ENCODE peak calls at places on chromosomes 6 and 20, in eight cellular contexts. One of them, this sample, is unnamed.

GRCh38 chr20:57938158-57939108 is 228.6 kb upstream of the PMEPA1 start:
- DNase-seq in kidney glomerular epithelial cell: no peak
- DNase-seq in activated naive CD8-positive, alpha-beta T cell treated with anti-CD3 and anti-CD28 coated beads, Interleukin-2, amount 50 U/mL, for 16 hours: no peak
- DNase-seq in NCI-H2171: no peak
- DNase-seq in brain microvascular endothelial cell: peak
- DNase-seq in hippocampal formation: no peak
- DNase-seq in HTR-8/SVneo: no peak
- DNase-seq in mesothelial cell of epicardium: no peak
- DNase-seq in this sample: no peak

GRCh38 chr6:112149719-112150263 is 62.4 kb downstream of the FAM229B start:
- DNase-seq in kidney glomerular epithelial cell: no peak
- DNase-seq in activated naive CD8-positive, alpha-beta T cell treated with anti-CD3 and anti-CD28 coated beads, Interleukin-2, amount 50 U/mL, for 16 hours: no peak
- DNase-seq in NCI-H2171: peak
- DNase-seq in brain microvascular endothelial cell: no peak
- DNase-seq in hippocampal formation: no peak
- DNase-seq in HTR-8/SVneo: no peak
- DNase-seq in mesothelial cell of epicardium: no peak
- DNase-seq in this sample: no peak

GRCh38 chr20:51335329-51335841 is 207.1 kb downstream of the NFATC2 start:
- DNase-seq in kidney glomerular epithelial cell: peak
- DNase-seq in activated naive CD8-positive, alpha-beta T cell treated with anti-CD3 and anti-CD28 coated beads, Interleukin-2, amount 50 U/mL, for 16 hours: no peak
- DNase-seq in NCI-H2171: no peak
- DNase-seq in brain microvascular endothelial cell: peak
- DNase-seq in hippocampal formation: no peak
- DNase-seq in HTR-8/SVneo: peak
- DNase-seq in mesothelial cell of epicardium: no peak
- DNase-seq in this sample: peak

GRCh38 chr6:147287869-147288271 is 83.7 kb downstream of the STXBP5 start:
- DNase-seq in kidney glomerular epithelial cell: peak
- DNase-seq in activated naive CD8-positive, alpha-beta T cell treated with anti-CD3 and anti-CD28 coated beads, Interleukin-2, amount 50 U/mL, for 16 hours: no peak
- DNase-seq in NCI-H2171: no peak
- DNase-seq in brain microvascular endothelial cell: peak
- DNase-seq in hippocampal formation: no peak
- DNase-seq in HTR-8/SVneo: peak
- DNase-seq in mesothelial cell of epicardium: no peak
- DNase-seq in this sample: no peak

GRCh38 chr6:144334150-144334708 is 49.1 kb downstream of the UTRN start:
- DNase-seq in kidney glomerular epithelial cell: no peak
- DNase-seq in activated naive CD8-positive, alpha-beta T cell treated with anti-CD3 and anti-CD28 coated beads, Interleukin-2, amount 50 U/mL, for 16 hours: peak
- DNase-seq in NCI-H2171: no peak
- DNase-seq in brain microvascular endothelial cell: no peak
- DNase-seq in hippocampal formation: no peak
- DNase-seq in HTR-8/SVneo: no peak
- DNase-seq in mesothelial cell of epicardium: no peak
- DNase-seq in this sample: no peak

GRCh38 chr6:170269151-170269872 is 21.6 kb downstream of the DLL1 start:
- DNase-seq in kidney glomerular epithelial cell: no peak
- DNase-seq in activated naive CD8-positive, alpha-beta T cell treated with anti-CD3 and anti-CD28 coated beads, Interleukin-2, amount 50 U/mL, for 16 hours: no peak
- DNase-seq in NCI-H2171: peak
- DNase-seq in brain microvascular endothelial cell: no peak
- DNase-seq in hippocampal formation: no peak
- DNase-seq in HTR-8/SVneo: no peak
- DNase-seq in mesothelial cell of epicardium: no peak
- DNase-seq in this sample: no peak

GRCh38 chr6:43770417-43771209 is 602 bp downstream of the VEGFA start:
- DNase-seq in kidney glomerular epithelial cell: peak
- DNase-seq in activated naive CD8-positive, alpha-beta T cell treated with anti-CD3 and anti-CD28 coated beads, Interleukin-2, amount 50 U/mL, for 16 hours: no peak
- DNase-seq in NCI-H2171: no peak
- DNase-seq in brain microvascular endothelial cell: peak
- DNase-seq in hippocampal formation: peak
- DNase-seq in HTR-8/SVneo: no peak
- DNase-seq in mesothelial cell of epicardium: peak
- DNase-seq in this sample: no peak

GRCh38 chr20:33423141-33423834 is 20.3 kb downstream of the SNTA1 start:
- DNase-seq in kidney glomerular epithelial cell: no peak
- DNase-seq in activated naive CD8-positive, alpha-beta T cell treated with anti-CD3 and anti-CD28 coated beads, Interleukin-2, amount 50 U/mL, for 16 hours: no peak
- DNase-seq in NCI-H2171: no peak
- DNase-seq in brain microvascular endothelial cell: peak
- DNase-seq in hippocampal formation: no peak
- DNase-seq in HTR-8/SVneo: no peak
- DNase-seq in mesothelial cell of epicardium: no peak
- DNase-seq in this sample: no peak

GRCh38 chr6:49336514-49337131 is 126.4 kb downstream of the MMUT start:
- DNase-seq in kidney glomerular epithelial cell: peak
- DNase-seq in activated naive CD8-positive, alpha-beta T cell treated with anti-CD3 and anti-CD28 coated beads, Interleukin-2, amount 50 U/mL, for 16 hours: no peak
- DNase-seq in NCI-H2171: no peak
- DNase-seq in brain microvascular endothelial cell: peak
- DNase-seq in hippocampal formation: no peak
- DNase-seq in HTR-8/SVneo: no peak
- DNase-seq in mesothelial cell of epicardium: no peak
- DNase-seq in this sample: peak

GRCh38 chr6:143262859-143263258 is 187.6 kb downstream of the ADAT2 start:
- DNase-seq in kidney glomerular epithelial cell: no peak
- DNase-seq in activated naive CD8-positive, alpha-beta T cell treated with anti-CD3 and anti-CD28 coated beads, Interleukin-2, amount 50 U/mL, for 16 hours: no peak
- DNase-seq in NCI-H2171: no peak
- DNase-seq in brain microvascular endothelial cell: no peak
- DNase-seq in hippocampal formation: no peak
- DNase-seq in HTR-8/SVneo: no peak
- DNase-seq in mesothelial cell of epicardium: no peak
- DNase-seq in this sample: no peak

GRCh38 chr20:53828673-53829085 is 235.0 kb upstream of the ZNF217 start:
- DNase-seq in kidney glomerular epithelial cell: peak
- DNase-seq in activated naive CD8-positive, alpha-beta T cell treated with anti-CD3 and anti-CD28 coated beads, Interleukin-2, amount 50 U/mL, for 16 hours: no peak
- DNase-seq in NCI-H2171: peak
- DNase-seq in brain microvascular endothelial cell: peak
- DNase-seq in hippocampal formation: no peak
- DNase-seq in HTR-8/SVneo: peak
- DNase-seq in mesothelial cell of epicardium: no peak
- DNase-seq in this sample: no peak

GRCh38 chr6:102907181-102907580 is 1513.7 kb downstream of the GRIK2 start:
- DNase-seq in kidney glomerular epithelial cell: no peak
- DNase-seq in activated naive CD8-positive, alpha-beta T cell treated with anti-CD3 and anti-CD28 coated beads, Interleukin-2, amount 50 U/mL, for 16 hours: no peak
- DNase-seq in NCI-H2171: no peak
- DNase-seq in brain microvascular endothelial cell: no peak
- DNase-seq in hippocampal formation: no peak
- DNase-seq in HTR-8/SVneo: no peak
- DNase-seq in mesothelial cell of epicardium: no peak
- DNase-seq in this sample: no peak

GRCh38 chr20:63427724-63428330 is 44.6 kb downstream of the KCNQ2 start:
- DNase-seq in kidney glomerular epithelial cell: no peak
- DNase-seq in activated naive CD8-positive, alpha-beta T cell treated with anti-CD3 and anti-CD28 coated beads, Interleukin-2, amount 50 U/mL, for 16 hours: no peak
- DNase-seq in NCI-H2171: no peak
- DNase-seq in brain microvascular endothelial cell: no peak
- DNase-seq in hippocampal formation: no peak
- DNase-seq in HTR-8/SVneo: no peak
- DNase-seq in mesothelial cell of epicardium: no peak
- DNase-seq in this sample: no peak

GRCh38 chr20:43916875-43917371 is 2.3 kb downstream of the TOX2 start:
- DNase-seq in kidney glomerular epithelial cell: no peak
- DNase-seq in activated naive CD8-positive, alpha-beta T cell treated with anti-CD3 and anti-CD28 coated beads, Interleukin-2, amount 50 U/mL, for 16 hours: no peak
- DNase-seq in NCI-H2171: no peak
- DNase-seq in brain microvascular endothelial cell: no peak
- DNase-seq in hippocampal formation: no peak
- DNase-seq in HTR-8/SVneo: no peak
- DNase-seq in mesothelial cell of epicardium: no peak
- DNase-seq in this sample: no peak

GRCh38 chr6:110595112-110595511 is 118.7 kb upstream of the SLC22A16 start:
- DNase-seq in kidney glomerular epithelial cell: no peak
- DNase-seq in activated naive CD8-positive, alpha-beta T cell treated with anti-CD3 and anti-CD28 coated beads, Interleukin-2, amount 50 U/mL, for 16 hours: no peak
- DNase-seq in NCI-H2171: no peak
- DNase-seq in brain microvascular endothelial cell: no peak
- DNase-seq in hippocampal formation: no peak
- DNase-seq in HTR-8/SVneo: no peak
- DNase-seq in mesothelial cell of epicardium: no peak
- DNase-seq in this sample: no peak

GRCh38 chr6:155523821-155524238 is 68.2 kb upstream of the NOX3 start:
- DNase-seq in kidney glomerular epithelial cell: no peak
- DNase-seq in activated naive CD8-positive, alpha-beta T cell treated with anti-CD3 and anti-CD28 coated beads, Interleukin-2, amount 50 U/mL, for 16 hours: no peak
- DNase-seq in NCI-H2171: no peak
- DNase-seq in brain microvascular endothelial cell: no peak
- DNase-seq in hippocampal formation: no peak
- DNase-seq in HTR-8/SVneo: no peak
- DNase-seq in mesothelial cell of epicardium: no peak
- DNase-seq in this sample: no peak

GRCh38 chr6:148758492-148758891 is 11.7 kb downstream of the UST start:
- DNase-seq in kidney glomerular epithelial cell: no peak
- DNase-seq in activated naive CD8-positive, alpha-beta T cell treated with anti-CD3 and anti-CD28 coated beads, Interleukin-2, amount 50 U/mL, for 16 hours: no peak
- DNase-seq in NCI-H2171: no peak
- DNase-seq in brain microvascular endothelial cell: no peak
- DNase-seq in hippocampal formation: peak
- DNase-seq in HTR-8/SVneo: no peak
- DNase-seq in mesothelial cell of epicardium: no peak
- DNase-seq in this sample: no peak

GRCh38 chr20:38113401-38114325 is 51.4 kb downstream of the TGM2 start:
- DNase-seq in kidney glomerular epithelial cell: no peak
- DNase-seq in activated naive CD8-positive, alpha-beta T cell treated with anti-CD3 and anti-CD28 coated beads, Interleukin-2, amount 50 U/mL, for 16 hours: no peak
- DNase-seq in NCI-H2171: no peak
- DNase-seq in brain microvascular endothelial cell: peak
- DNase-seq in hippocampal formation: no peak
- DNase-seq in HTR-8/SVneo: peak
- DNase-seq in mesothelial cell of epicardium: no peak
- DNase-seq in this sample: no peak

GRCh38 chr20:56352656-56353055 is 6.1 kb upstream of the FAM210B start:
- DNase-seq in kidney glomerular epithelial cell: no peak
- DNase-seq in activated naive CD8-positive, alpha-beta T cell treated with anti-CD3 and anti-CD28 coated beads, Interleukin-2, amount 50 U/mL, for 16 hours: no peak
- DNase-seq in NCI-H2171: no peak
- DNase-seq in brain microvascular endothelial cell: no peak
- DNase-seq in hippocampal formation: no peak
- DNase-seq in HTR-8/SVneo: no peak
- DNase-seq in mesothelial cell of epicardium: no peak
- DNase-seq in this sample: no peak

GRCh38 chr20:10481671-10482070 is 46.6 kb downstream of the SLX4IP start:
- DNase-seq in kidney glomerular epithelial cell: no peak
- DNase-seq in activated naive CD8-positive, alpha-beta T cell treated with anti-CD3 and anti-CD28 coated beads, Interleukin-2, amount 50 U/mL, for 16 hours: no peak
- DNase-seq in NCI-H2171: no peak
- DNase-seq in brain microvascular endothelial cell: no peak
- DNase-seq in hippocampal formation: no peak
- DNase-seq in HTR-8/SVneo: no peak
- DNase-seq in mesothelial cell of epicardium: no peak
- DNase-seq in this sample: no peak

GRCh38 chr6:85285146-85285545 is 164.7 kb upstream of the NT5E start:
- DNase-seq in kidney glomerular epithelial cell: no peak
- DNase-seq in activated naive CD8-positive, alpha-beta T cell treated with anti-CD3 and anti-CD28 coated beads, Interleukin-2, amount 50 U/mL, for 16 hours: no peak
- DNase-seq in NCI-H2171: no peak
- DNase-seq in brain microvascular endothelial cell: no peak
- DNase-seq in hippocampal formation: no peak
- DNase-seq in HTR-8/SVneo: no peak
- DNase-seq in mesothelial cell of epicardium: no peak
- DNase-seq in this sample: no peak

GRCh38 chr20:13022401-13023170 is 13.8 kb downstream of the SPTLC3 start:
- DNase-seq in kidney glomerular epithelial cell: peak
- DNase-seq in activated naive CD8-positive, alpha-beta T cell treated with anti-CD3 and anti-CD28 coated beads, Interleukin-2, amount 50 U/mL, for 16 hours: no peak
- DNase-seq in NCI-H2171: no peak
- DNase-seq in brain microvascular endothelial cell: peak
- DNase-seq in hippocampal formation: no peak
- DNase-seq in HTR-8/SVneo: no peak
- DNase-seq in mesothelial cell of epicardium: no peak
- DNase-seq in this sample: no peak

GRCh38 chr20:1761116-1761515 is 103.5 kb upstream of the SIRPG start:
- DNase-seq in kidney glomerular epithelial cell: peak
- DNase-seq in activated naive CD8-positive, alpha-beta T cell treated with anti-CD3 and anti-CD28 coated beads, Interleukin-2, amount 50 U/mL, for 16 hours: no peak
- DNase-seq in NCI-H2171: no peak
- DNase-seq in brain microvascular endothelial cell: peak
- DNase-seq in hippocampal formation: no peak
- DNase-seq in HTR-8/SVneo: peak
- DNase-seq in mesothelial cell of epicardium: no peak
- DNase-seq in this sample: peak

GRCh38 chr6:52551483-52552277 is 25.2 kb downstream of the TRAM2 start:
- DNase-seq in kidney glomerular epithelial cell: peak
- DNase-seq in activated naive CD8-positive, alpha-beta T cell treated with anti-CD3 and anti-CD28 coated beads, Interleukin-2, amount 50 U/mL, for 16 hours: no peak
- DNase-seq in NCI-H2171: peak
- DNase-seq in brain microvascular endothelial cell: peak
- DNase-seq in hippocampal formation: no peak
- DNase-seq in HTR-8/SVneo: peak
- DNase-seq in mesothelial cell of epicardium: no peak
- DNase-seq in this sample: no peak

GRCh38 chr6:33735201-33735600 is 11.5 kb downstream of the IP6K3 start:
- DNase-seq in kidney glomerular epithelial cell: no peak
- DNase-seq in activated naive CD8-positive, alpha-beta T cell treated with anti-CD3 and anti-CD28 coated beads, Interleukin-2, amount 50 U/mL, for 16 hours: no peak
- DNase-seq in NCI-H2171: no peak
- DNase-seq in brain microvascular endothelial cell: no peak
- DNase-seq in hippocampal formation: no peak
- DNase-seq in HTR-8/SVneo: no peak
- DNase-seq in mesothelial cell of epicardium: no peak
- DNase-seq in this sample: no peak

GRCh38 chr20:3922223-3922982 is 33.2 kb downstream of the PANK2 start:
- DNase-seq in kidney glomerular epithelial cell: no peak
- DNase-seq in activated naive CD8-positive, alpha-beta T cell treated with anti-CD3 and anti-CD28 coated beads, Interleukin-2, amount 50 U/mL, for 16 hours: no peak
- DNase-seq in NCI-H2171: no peak
- DNase-seq in brain microvascular endothelial cell: no peak
- DNase-seq in hippocampal formation: no peak
- DNase-seq in HTR-8/SVneo: no peak
- DNase-seq in mesothelial cell of epicardium: no peak
- DNase-seq in this sample: no peak

GRCh38 chr6:3999800-4000661 is 78.9 kb downstream of the FAM217A start:
- DNase-seq in kidney glomerular epithelial cell: no peak
- DNase-seq in activated naive CD8-positive, alpha-beta T cell treated with anti-CD3 and anti-CD28 coated beads, Interleukin-2, amount 50 U/mL, for 16 hours: no peak
- DNase-seq in NCI-H2171: no peak
- DNase-seq in brain microvascular endothelial cell: no peak
- DNase-seq in hippocampal formation: no peak
- DNase-seq in HTR-8/SVneo: no peak
- DNase-seq in mesothelial cell of epicardium: no peak
- DNase-seq in this sample: no peak

GRCh38 chr6:8375916-8376315 is 59.4 kb downstream of the SLC35B3 start:
- DNase-seq in kidney glomerular epithelial cell: no peak
- DNase-seq in activated naive CD8-positive, alpha-beta T cell treated with anti-CD3 and anti-CD28 coated beads, Interleukin-2, amount 50 U/mL, for 16 hours: no peak
- DNase-seq in NCI-H2171: no peak
- DNase-seq in brain microvascular endothelial cell: no peak
- DNase-seq in hippocampal formation: no peak
- DNase-seq in HTR-8/SVneo: no peak
- DNase-seq in mesothelial cell of epicardium: no peak
- DNase-seq in this sample: no peak

GRCh38 chr6:148179786-148180185 is 162.9 kb upstream of the SASH1 start:
- DNase-seq in kidney glomerular epithelial cell: peak
- DNase-seq in activated naive CD8-positive, alpha-beta T cell treated with anti-CD3 and anti-CD28 coated beads, Interleukin-2, amount 50 U/mL, for 16 hours: no peak
- DNase-seq in NCI-H2171: no peak
- DNase-seq in brain microvascular endothelial cell: peak
- DNase-seq in hippocampal formation: peak
- DNase-seq in HTR-8/SVneo: peak
- DNase-seq in mesothelial cell of epicardium: no peak
- DNase-seq in this sample: no peak

GRCh38 chr6:7152467-7152866 is 44.7 kb downstream of the RREB1 start:
- DNase-seq in kidney glomerular epithelial cell: no peak
- DNase-seq in activated naive CD8-positive, alpha-beta T cell treated with anti-CD3 and anti-CD28 coated beads, Interleukin-2, amount 50 U/mL, for 16 hours: no peak
- DNase-seq in NCI-H2171: no peak
- DNase-seq in brain microvascular endothelial cell: no peak
- DNase-seq in hippocampal formation: no peak
- DNase-seq in HTR-8/SVneo: no peak
- DNase-seq in mesothelial cell of epicardium: no peak
- DNase-seq in this sample: no peak

GRCh38 chr6:106764353-106764980 is 135.1 kb downstream of the QRSL1 start:
- DNase-seq in kidney glomerular epithelial cell: no peak
- DNase-seq in activated naive CD8-positive, alpha-beta T cell treated with anti-CD3 and anti-CD28 coated beads, Interleukin-2, amount 50 U/mL, for 16 hours: no peak
- DNase-seq in NCI-H2171: no peak
- DNase-seq in brain microvascular endothelial cell: no peak
- DNase-seq in hippocampal formation: no peak
- DNase-seq in HTR-8/SVneo: no peak
- DNase-seq in mesothelial cell of epicardium: no peak
- DNase-seq in this sample: no peak

GRCh38 chr20:12956303-12956702 is 52.5 kb upstream of the SPTLC3 start:
- DNase-seq in kidney glomerular epithelial cell: no peak
- DNase-seq in activated naive CD8-positive, alpha-beta T cell treated with anti-CD3 and anti-CD28 coated beads, Interleukin-2, amount 50 U/mL, for 16 hours: no peak
- DNase-seq in NCI-H2171: no peak
- DNase-seq in brain microvascular endothelial cell: no peak
- DNase-seq in hippocampal formation: no peak
- DNase-seq in HTR-8/SVneo: no peak
- DNase-seq in mesothelial cell of epicardium: no peak
- DNase-seq in this sample: no peak

GRCh38 chr6:97653517-97653916 is 370.5 kb upstream of the MMS22L start:
- DNase-seq in kidney glomerular epithelial cell: no peak
- DNase-seq in activated naive CD8-positive, alpha-beta T cell treated with anti-CD3 and anti-CD28 coated beads, Interleukin-2, amount 50 U/mL, for 16 hours: no peak
- DNase-seq in NCI-H2171: no peak
- DNase-seq in brain microvascular endothelial cell: no peak
- DNase-seq in hippocampal formation: no peak
- DNase-seq in HTR-8/SVneo: no peak
- DNase-seq in mesothelial cell of epicardium: no peak
- DNase-seq in this sample: no peak

GRCh38 chr6:142013875-142014495 is 118.7 kb upstream of the GJE1 start:
- DNase-seq in kidney glomerular epithelial cell: peak
- DNase-seq in activated naive CD8-positive, alpha-beta T cell treated with anti-CD3 and anti-CD28 coated beads, Interleukin-2, amount 50 U/mL, for 16 hours: no peak
- DNase-seq in NCI-H2171: no peak
- DNase-seq in brain microvascular endothelial cell: peak
- DNase-seq in hippocampal formation: no peak
- DNase-seq in HTR-8/SVneo: no peak
- DNase-seq in mesothelial cell of epicardium: no peak
- DNase-seq in this sample: no peak

This sample was measured in epithelial cell of prostate.